ENCODE peak calls at places on chromosomes 1 and 21, in ten cellular contexts. P is tibial artery, M is right cardiac atrium, N is adrenal gland, T is neuronal stem cell, D is left ventricle myocardium inferior, E is heart left ventricle, V is cardiac muscle cell, F is Caco-2, H is aorta. K is an unnamed sample.

GRCh38 chr21:34807146-34807880 is 138.5 kb downstream of the CLIC6 start:
- DNase-seq in P (no peak), M (no peak), T (no peak), V (no peak), D (no peak), H (no peak), E (no peak), N (no peak), F (no peak), K (no peak)

GRCh38 chr1:152697701-152698600 is at the start of gene LCE2A:
- DNase-seq in T (no peak), P (no peak), V (no peak), F (no peak), H (no peak), E (no peak), N (no peak), D (no peak), M (no peak), K (no peak)

GRCh38 chr1:110672753-110673108 is 2.0 kb downstream of the KCNA3 start:
- DNase-seq in D (no peak), T (no peak), M (no peak), H (no peak), F (no peak), P (no peak), N (no peak), E (no peak), V (no peak), K (no peak)

GRCh38 chr1:203569490-203570318 is 56.9 kb upstream of the ATP2B4 start:
- DNase-seq in P (no peak), E (no peak), T (no peak), F (no peak), N (no peak), H (no peak), V (no peak), M (no peak), D (no peak), K (no peak)

GRCh38 chr21:42579456-42580075 is 65.9 kb downstream of the SLC37A1 start:
- DNase-seq in D (no peak), T (no peak), M (no peak), E (no peak), H (no peak), N (no peak), V (no peak), P (peak; percentile 17), F (peak; percentile 14), K (no peak)

GRCh38 chr1:100622506-100622905 is 84.6 kb downstream of the GPR88 start:
- DNase-seq in T (no peak), N (no peak), E (no peak), M (no peak), F (no peak), D (no peak), P (no peak), H (no peak), V (no peak), K (no peak)

GRCh38 chr1:62688687-62689085 is 500 bp upstream of the DOCK7 start:
- DNase-seq in E (no peak), H (no peak), V (no peak), M (no peak), D (no peak), T (no peak), P (no peak), F (no peak), N (no peak), K (no peak)

GRCh38 chr1:92989936-92990582 is 28.8 kb upstream of the DIPK1A start:
- DNase-seq in V (no peak), N (no peak), H (no peak), T (no peak), E (no peak), M (no peak), F (no peak), D (no peak), P (no peak), K (no peak)

GRCh38 chr1:58932820-58933598 is 149.2 kb upstream of the JUN start:
- DNase-seq in T (no peak), M (no peak), F (peak; percentile 37), V (no peak), D (no peak), P (no peak), H (no peak), N (no peak), E (no peak), K (peak; percentile 88)

GRCh38 chr21:30104246-30104645 is 62.4 kb downstream of the CLDN17 start:
- DNase-seq in V (no peak), D (no peak), P (no peak), H (no peak), F (no peak), N (no peak), M (no peak), T (no peak), E (no peak), K (no peak)

GRCh38 chr1:63774617-63775417 is 1.0 kb downstream of the ROR1 start:
- DNase-seq in E (peak; percentile 43), D (peak; percentile 43), M (peak; percentile 75), V (peak; percentile 68), N (no peak), T (peak; percentile 62), H (peak; percentile 84), F (no peak), P (peak; percentile 54), K (peak; percentile 44)

GRCh38 chr1:201366696-201367095 is 10.8 kb downstream of the TNNT2 start:
- DNase-seq in P (no peak), E (no peak), V (no peak), M (peak; percentile 38), N (no peak), F (no peak), H (no peak), T (no peak), D (no peak), K (no peak)

GRCh38 chr1:244445320-244446181 is 6.2 kb downstream of the ADSS2 start:
- DNase-seq in H (no peak), T (no peak), D (no peak), M (no peak), V (no peak), F (no peak), E (no peak), P (no peak), N (no peak), K (no peak)

GRCh38 chr1:183632964-183633363 is 2.6 kb downstream of the ARPC5 start:
- DNase-seq in T (no peak), H (no peak), P (no peak), F (no peak), M (no peak), N (no peak), E (no peak), V (no peak), D (no peak), K (no peak)

GRCh38 chr1:93844262-93845045 is 34.6 kb downstream of the DNTTIP2 start:
- DNase-seq in T (peak; percentile 54), E (peak; percentile 35), M (no peak), F (peak; percentile 54), H (no peak), D (no peak), N (peak; percentile 79), V (peak; percentile 69), P (peak; percentile 27), K (peak; percentile 62)

GRCh38 chr1:185595835-185596667 is 138.1 kb upstream of the HMCN1 start:
- DNase-seq in H (no peak), E (no peak), D (no peak), V (peak; percentile 73), T (peak; percentile 48), N (peak; percentile 67), F (peak; percentile 58), P (no peak), M (no peak), K (peak; percentile 58)

GRCh38 chr1:108051625-108052382 is 86.8 kb upstream of the VAV3 start:
- DNase-seq in E (no peak), P (no peak), N (no peak), H (no peak), D (no peak), F (peak; percentile 51), V (peak; percentile 64), T (peak; percentile 42), M (no peak), K (no peak)

GRCh38 chr1:4624801-4625200 is 29.6 kb upstream of the AJAP1 start:
- DNase-seq in P (no peak), H (no peak), V (no peak), D (no peak), T (no peak), M (no peak), E (no peak), F (no peak), N (no peak), K (no peak)
- H3K9me3 ChIP-seq in P (no peaks in the 10 kb centered on the region), H (no peaks in the 10 kb centered on the region), V (no peaks in the 10 kb centered on the region), D (no peaks in the 10 kb centered on the region), T (no peaks in the 10 kb centered on the region), M (no peaks in the 10 kb centered on the region), E (no peaks in the 10 kb centered on the region), F (no peaks in the 10 kb centered on the region), N (no peaks in the 10 kb centered on the region), K (no peaks in the 10 kb centered on the region)

GRCh38 chr21:14013056-14013603 is 197.6 kb downstream of the LIPI start:
- DNase-seq in M (no peak), D (no peak), V (no peak), N (no peak), H (no peak), T (no peak), E (no peak), F (no peak), P (no peak), K (no peak)
- H3K9me3 ChIP-seq in M (no peaks in the 10 kb centered on the region), D (no peaks in the 10 kb centered on the region), V (no peaks in the 10 kb centered on the region), N (no peaks in the 10 kb centered on the region), H (no peaks in the 10 kb centered on the region), T (no peaks in the 10 kb centered on the region), E (no peaks in the 10 kb centered on the region), F (no peaks in the 10 kb centered on the region), P (no peaks in the 10 kb centered on the region), K (no peaks in the 10 kb centered on the region)

DNA sequence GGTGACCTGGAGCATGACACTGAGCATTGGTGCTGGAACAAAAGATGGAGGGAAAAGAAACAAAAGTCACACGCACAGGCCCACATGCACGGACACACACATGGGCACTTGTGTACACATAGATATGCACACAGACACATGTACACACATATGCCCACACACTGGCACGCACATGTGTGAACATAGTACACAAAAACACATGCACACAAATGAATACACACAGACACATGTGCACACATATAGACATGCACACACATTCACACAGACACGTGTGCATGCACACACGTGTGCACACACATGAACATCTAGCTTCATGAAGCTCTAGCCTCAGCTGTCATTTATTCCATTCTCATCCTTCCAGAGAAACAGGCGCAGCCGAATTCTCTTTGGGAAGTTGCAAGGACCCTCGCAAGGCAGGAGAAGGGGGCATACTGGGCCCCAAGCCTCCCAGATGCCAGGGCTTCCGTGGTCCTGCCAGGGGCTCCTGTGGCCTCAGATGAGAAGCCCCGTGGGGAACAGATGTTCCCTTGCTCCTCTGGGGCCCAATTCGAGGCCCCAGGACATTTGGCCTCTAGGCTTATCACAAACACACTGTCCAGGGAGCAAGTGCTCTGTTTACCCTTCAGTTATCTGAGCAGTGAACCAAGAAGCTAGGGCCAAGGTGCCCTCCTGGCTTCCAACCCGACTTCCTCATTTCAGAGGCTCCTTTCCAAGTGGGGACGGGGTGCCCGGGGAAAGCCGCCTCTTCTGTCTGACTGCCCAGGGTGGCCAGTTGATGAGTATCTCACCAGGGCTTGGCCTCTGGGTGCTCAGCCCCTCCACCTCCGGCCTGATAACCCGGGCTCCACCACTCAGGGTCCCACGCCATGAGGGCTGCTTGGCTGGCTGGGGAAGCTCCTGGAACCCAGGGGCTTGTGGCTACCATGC is 116.4 kb upstream of the ARHGEF16 start:
- DNase-seq in D (no peak), N (no peak), T (no peak), E (no peak), H (no peak), M (no peak), F (no peak), P (no peak), V (no peak), K (no peak)
- H3K9me3 ChIP-seq in D (peaks cover 6% of the 10 kb centered on the region), N (no peaks in the 10 kb centered on the region), T (peaks cover 5% of the 10 kb centered on the region), E (no peaks in the 10 kb centered on the region), H (no peaks in the 10 kb centered on the region), M (no peaks in the 10 kb centered on the region), F (no peaks in the 10 kb centered on the region), P (no peaks in the 10 kb centered on the region), V (no peaks in the 10 kb centered on the region), K (no peaks in the 10 kb centered on the region)

GRCh38 chr1:97467445-97467844 is 453.4 kb downstream of the DPYD start:
- DNase-seq in T (no peak), D (no peak), V (no peak), F (no peak), E (no peak), H (no peak), M (no peak), P (no peak), N (no peak), K (no peak)
- H3K9me3 ChIP-seq in T (peaks cover 21% of the 10 kb centered on the region), D (peaks cover 7% of the 10 kb centered on the region), V (no peaks in the 10 kb centered on the region), F (no peaks in the 10 kb centered on the region), E (no peaks in the 10 kb centered on the region), H (no peaks in the 10 kb centered on the region), M (no peaks in the 10 kb centered on the region), P (no peaks in the 10 kb centered on the region), N (no peaks in the 10 kb centered on the region), K (no peaks in the 10 kb centered on the region)